ENCODE peak calls at places on chromosomes 4 and X, in seven cellular contexts. G is tibial nerve, O is ovary, X is suprapubic skin, L is A549, H is SK-N-SH, N is sigmoid colon. J is an unnamed sample. For H3K4me1, the result is how much of the 10 kb centered on the place peaks cover.

GRCh38 chr4:47722176-47722575 is 115.7 kb downstream of the CORIN start:
- DNase-seq in G (no peak), O (no peak), X (no peak), L (no peak), H (no peak), N (no peak), J (no peak)

GRCh38 chr4:177339794-177340374 is 30.2 kb downstream of the NEIL3 start:
- DNase-seq in G (no peak), O (no peak), X (no peak), L (peak), H (peak), N (no peak), J (no peak)

GRCh38 chr4:107060388-107060787 is 24.3 kb upstream of the DKK2 start:
- DNase-seq in G (no peak), O (no peak), X (no peak), L (no peak), H (no peak), N (no peak), J (no peak)

GRCh38 chrX:69032601-69033000 is 132.7 kb downstream of the PJA1 start:
- DNase-seq in G (no peak), O (no peak), X (no peak), L (no peak), H (no peak), N (no peak), J (no peak)

GRCh38 chr4:13601060-13601459 is 26.5 kb downstream of the BOD1L1 start:
- DNase-seq in G (no peak), O (no peak), X (no peak), L (no peak), H (no peak), N (no peak), J (no peak)

GRCh38 chr4:147582386-147583077 is 34.7 kb upstream of the TMEM184C start:
- DNase-seq in G (no peak), O (no peak), X (no peak), L (peak), H (no peak), N (no peak), J (no peak)

GRCh38 chr4:81460115-81460836 is 11.4 kb downstream of the RASGEF1B start:
- DNase-seq in G (no peak), O (no peak), X (no peak), L (no peak), H (no peak), N (no peak), J (no peak)

GRCh38 chr4:167119392-167119791 is 114.9 kb downstream of the SPOCK3 start:
- DNase-seq in G (no peak), O (no peak), X (no peak), L (no peak), H (no peak), N (no peak), J (no peak)

GRCh38 chr4:169412046-169412445 is 141.3 kb upstream of the SH3RF1 start:
- DNase-seq in G (no peak), O (no peak), X (no peak), L (no peak), H (no peak), N (no peak), J (no peak)

GRCh38 chr4:138925495-138925894 is 90.1 kb upstream of the NOCT start:
- DNase-seq in G (no peak), O (no peak), X (no peak), L (no peak), H (no peak), N (no peak), J (no peak)

GRCh38 chr4:81418572-81418971 is 53.1 kb downstream of the RASGEF1B start:
- DNase-seq in G (no peak), O (no peak), X (no peak), L (no peak), H (no peak), N (no peak), J (no peak)

GRCh38 chrX:100647739-100648138 is 3.7 kb downstream of the SRPX2 start:
- DNase-seq in G (no peak), O (no peak), X (no peak), L (no peak), H (no peak), N (no peak), J (no peak)

GRCh38 chrX:50905334-50905733 is 5.2 kb upstream of the BMP15 start:
- DNase-seq in G (no peak), O (no peak), X (no peak), L (peak), H (no peak), N (no peak), J (no peak)

GRCh38 chrX:33434256-33435092 is 223.1 kb upstream of the DMD start:
- DNase-seq in G (peak), O (peak), X (no peak), L (peak), H (peak), N (peak), J (peak)

GRCh38 chrX:40130207-40130606 is 32.4 kb upstream of the BCOR start:
- DNase-seq in G (no peak), O (no peak), X (no peak), L (peak), H (no peak), N (no peak), J (no peak)

GRCh38 chr4:170652571-170652970 is 562.8 kb upstream of the AADAT start:
- DNase-seq in G (no peak), O (no peak), X (no peak), L (no peak), H (no peak), N (no peak), J (no peak)

GRCh38 chr4:162011039-162011438 is 152.8 kb downstream of the FSTL5 start:
- DNase-seq in G (no peak), O (no peak), X (no peak), L (no peak), H (no peak), N (no peak), J (no peak)

GRCh38 chr4:153326513-153326912 is 18.0 kb upstream of the MND1 start:
- DNase-seq in G (no peak), O (no peak), X (no peak), L (no peak), H (no peak), N (no peak), J (no peak)

GRCh38 chrX:151722241-151722846 is 6.5 kb downstream of the FATE1 start:
- DNase-seq in G (no peak), O (no peak), X (peak), L (peak), H (peak), N (peak), J (peak)

GRCh38 chrX:16143968-16144367 is 20.6 kb downstream of the GRPR start:
- DNase-seq in G (no peak), O (no peak), X (no peak), L (no peak), H (no peak), N (no peak), J (no peak)

GRCh38 chr4:127268367-127268766 is 364.4 kb upstream of the INTU start:
- DNase-seq in G (no peak), O (no peak), X (no peak), L (no peak), H (no peak), N (no peak), J (no peak)

GRCh38 chr4:91935217-91935616 is 368.5 kb upstream of the GRID2 start:
- DNase-seq in G (no peak), O (no peak), X (no peak), L (peak), H (no peak), N (no peak), J (no peak)

GRCh38 chr4:41157009-41157408 is 57.3 kb downstream of the APBB2 start:
- DNase-seq in G (no peak), O (no peak), X (no peak), L (no peak), H (no peak), N (no peak), J (no peak)

GRCh38 chr4:96543346-96543745 is 703.5 kb downstream of the PDHA2 start:
- DNase-seq in G (no peak), O (no peak), X (no peak), L (no peak), H (no peak), N (no peak), J (no peak)

GRCh38 chr4:16505726-16506125 is 279.5 kb upstream of the TAPT1 start:
- DNase-seq in G (no peak), O (no peak), X (no peak), L (no peak), H (peak), N (no peak), J (no peak)

GRCh38 chr4:9143421-9144080 is 26.7 kb upstream of the FAM90A26 start:
- DNase-seq in G (no peak), O (no peak), X (no peak), L (no peak), H (no peak), N (no peak), J (peak)

GRCh38 chr4:11480683-11481082 is 52.0 kb upstream of the HS3ST1 start:
- DNase-seq in G (peak), O (no peak), X (no peak), L (no peak), H (no peak), N (peak), J (no peak)

GRCh38 chr4:95317124-95317820 is 231.5 kb downstream of the UNC5C start:
- DNase-seq in G (no peak), O (no peak), X (no peak), L (no peak), H (peak), N (no peak), J (no peak)

GRCh38 chrX:44306336-44306735 is 37.1 kb downstream of the EFHC2 start:
- DNase-seq in G (no peak), O (no peak), X (no peak), L (peak), H (no peak), N (no peak), J (no peak)

GRCh38 chr4:176238157-176238608 is 30.8 kb downstream of the ASB5 start:
- DNase-seq in G (no peak), O (no peak), X (no peak), L (no peak), H (no peak), N (no peak), J (no peak)

GRCh38 chr4:113837397-113837796 is 75.9 kb upstream of the CAMK2D start:
- DNase-seq in G (no peak), O (no peak), X (no peak), L (peak), H (no peak), N (no peak), J (no peak)

GRCh38 chrX:96480081-96480480 is 204.6 kb upstream of the DIAPH2 start:
- DNase-seq in G (no peak), O (no peak), X (no peak), L (peak), H (no peak), N (no peak), J (no peak)

GRCh38 chr4:110514889-110515479 is 39.0 kb downstream of the ENPEP start:
- DNase-seq in G (no peak), O (no peak), X (no peak), L (peak), H (peak), N (no peak), J (no peak)

GRCh38 chr4:113979157-113979972 is at the start of gene ARSJ:
- DNase-seq in G (peak), O (peak), X (peak), L (peak), H (peak), N (peak), J (peak)

GRCh38 chr4:42280327-42281095 is 116.8 kb upstream of the SHISA3 start:
- DNase-seq in G (no peak), O (no peak), X (no peak), L (peak), H (peak), N (no peak), J (no peak)

GRCh38 chrX:25968920-25969319 is 169.2 kb upstream of the MAGEB18 start:
- DNase-seq in G (no peak), O (no peak), X (no peak), L (peak), H (peak), N (no peak), J (no peak)

GRCh38 chrX:100994352-100995281 is 25.1 kb downstream of the ARL13A start:
- DNase-seq in G (no peak), O (no peak), X (no peak), L (peak), H (no peak), N (no peak), J (no peak)

GRCh38 chr4:184383497-184384055 is 90.8 kb downstream of the IRF2 start:
- DNase-seq in G (peak), O (peak), X (no peak), L (peak), H (no peak), N (peak), J (no peak)

GRCh38 chr4:2432991-2433530 is 14.3 kb downstream of the CFAP99 start:
- DNase-seq in G (no peak), O (no peak), X (no peak), L (no peak), H (no peak), N (no peak), J (no peak)

GRCh38 chr4:64935469-64936001 is 526.3 kb upstream of the TECRL start:
- DNase-seq in G (no peak), O (no peak), X (no peak), L (no peak), H (no peak), N (no peak), J (no peak)

GRCh38 chr4:7865533-7865932 is 74.1 kb downstream of the AFAP1 start:
- DNase-seq in G (no peak), O (no peak), X (no peak), L (no peak), H (no peak), N (peak), J (no peak)

GRCh38 chr4:7867701-7868429 is 71.8 kb downstream of the AFAP1 start:
- DNase-seq in G (no peak), O (no peak), X (no peak), L (peak), H (no peak), N (peak), J (no peak)

GRCh38 chr4:7868892-7869471 is 70.7 kb downstream of the AFAP1 start:
- DNase-seq in G (no peak), O (no peak), X (no peak), L (no peak), H (no peak), N (no peak), J (no peak)

GRCh38 chr4:7868430-7868775 is 71.3 kb downstream of the AFAP1 start:
- DNase-seq in G (no peak), O (no peak), X (no peak), L (no peak), H (no peak), N (peak), J (no peak)

GRCh38 chr4:7867191-7867590 is 72.5 kb downstream of the AFAP1 start:
- DNase-seq in G (no peak), O (no peak), X (no peak), L (no peak), H (no peak), N (peak), J (no peak)
- H3K4me1 ChIP-seq in G (under half), O (under half), X (under half), L (half or more), H (under half), N (under half), J (under half)

DNA sequence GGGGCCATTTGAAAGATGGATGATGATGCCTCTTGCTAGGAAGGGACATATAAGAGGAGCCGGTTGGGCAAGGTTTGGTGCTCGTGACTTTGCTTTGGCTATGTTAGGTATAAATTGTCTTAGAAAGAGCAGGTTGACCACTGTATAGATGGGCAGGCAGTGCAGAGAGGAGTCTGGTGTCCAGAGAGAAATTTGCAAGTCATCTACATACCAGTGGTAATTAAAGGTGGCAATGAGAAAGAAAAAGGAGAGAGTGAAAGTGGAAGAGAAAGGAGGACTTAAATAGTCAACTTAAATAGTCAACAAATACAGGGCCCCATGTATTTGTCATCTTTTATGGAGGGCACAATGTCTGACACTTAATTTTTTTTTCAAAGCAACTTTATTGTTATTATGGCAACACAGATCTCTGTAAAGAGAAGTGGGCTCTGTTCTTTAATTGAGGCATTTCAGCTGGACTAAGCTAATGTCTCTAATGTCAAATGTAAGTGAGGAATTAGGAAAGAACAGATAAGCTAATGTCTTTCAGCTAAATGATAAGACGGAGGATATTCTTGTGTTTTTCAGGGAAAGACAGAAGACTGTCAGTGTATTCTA is 75.4 kb upstream of the ANXA3 start:
- DNase-seq in G (no peak), O (no peak), X (no peak), L (no peak), H (no peak), N (no peak), J (no peak)
- TF ChIP-seq EP300 in G (no peak), O (no peak), X (no peak), L (no peak), H (no peak), N (no peak), J (no peak)

DNA sequence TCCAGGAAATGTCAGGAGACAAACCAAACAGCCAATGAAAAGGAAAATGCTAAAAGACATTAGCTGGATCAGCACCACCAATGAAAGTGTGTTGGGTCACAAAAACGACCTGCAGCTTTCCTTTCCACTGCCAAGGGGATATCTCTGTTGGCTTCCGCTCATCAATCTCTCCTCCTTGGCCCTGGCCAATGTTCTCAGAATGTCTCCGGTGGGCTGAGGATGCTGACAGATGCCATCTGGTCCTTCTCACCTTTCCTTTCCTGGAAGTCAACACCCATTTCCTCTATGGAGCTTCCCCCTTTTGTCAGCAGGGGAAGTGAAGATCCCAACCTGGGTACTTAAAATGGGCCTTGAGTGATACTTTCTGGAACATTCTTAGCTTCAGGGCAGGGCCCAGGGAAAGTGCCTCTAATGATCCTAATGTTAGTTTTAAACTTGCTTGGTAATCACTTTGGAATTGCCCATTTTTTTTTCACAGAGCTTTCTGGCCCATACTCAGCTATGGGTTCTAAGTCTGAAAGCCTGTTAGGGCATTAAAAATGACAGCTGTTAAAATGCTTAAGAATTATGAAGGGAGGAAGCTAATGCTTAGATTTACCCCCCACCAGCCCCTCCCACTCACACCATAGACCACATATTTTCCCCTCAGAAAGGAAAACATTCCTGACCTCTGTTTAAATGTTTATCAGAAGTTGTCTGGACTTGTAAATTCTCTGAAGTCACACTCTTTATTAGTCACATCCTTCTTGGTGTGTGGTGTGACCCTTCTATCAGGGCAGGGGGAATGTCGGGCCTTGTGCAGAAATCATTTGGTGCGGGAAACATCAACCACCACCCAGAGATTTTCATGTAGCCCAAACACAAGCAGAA is 29.2 kb downstream of the IGFBP7 start:
- DNase-seq in G (no peak), O (no peak), X (no peak), L (peak), H (no peak), N (no peak), J (no peak)
- H3K4me1 ChIP-seq in G (under half), O (under half), X (under half), L (half or more), H (under half), N (half or more), J (under half)

GRCh38 chr4:60326735-60327134 is 873.4 kb upstream of the ADGRL3 start:
- DNase-seq in G (no peak), O (no peak), X (no peak), L (no peak), H (no peak), N (no peak), J (no peak)
- TF ChIP-seq EP300 in G (no peak), O (no peak), X (no peak), L (no peak), H (no peak), N (no peak), J (no peak)

GRCh38 chr4:7887415-7887814 is 52.2 kb downstream of the AFAP1 start:
- DNase-seq in G (no peak), O (no peak), X (no peak), L (no peak), H (no peak), N (no peak), J (no peak)
- H3K4me1 ChIP-seq in G (under half), O (under half), X (under half), L (half or more), H (half or more), N (half or more), J (under half)

GRCh38 chr4:93747220-93747619 is 81.3 kb upstream of the ATOH1 start:
- DNase-seq in G (no peak), O (no peak), X (no peak), L (no peak), H (peak), N (no peak), J (no peak)

GRCh38 chr4:93748380-93748779 is 80.2 kb upstream of the ATOH1 start:
- DNase-seq in G (no peak), O (no peak), X (no peak), L (no peak), H (no peak), N (no peak), J (no peak)

GRCh38 chr4:93748943-93749342 is 79.6 kb upstream of the ATOH1 start:
- DNase-seq in G (no peak), O (no peak), X (no peak), L (no peak), H (no peak), N (no peak), J (no peak)

GRCh38 chr4:93751410-93751809 is 77.1 kb upstream of the ATOH1 start:
- DNase-seq in G (no peak), O (no peak), X (no peak), L (no peak), H (no peak), N (no peak), J (no peak)

GRCh38 chr4:93749351-93749761 is 79.2 kb upstream of the ATOH1 start:
- DNase-seq in G (no peak), O (no peak), X (no peak), L (no peak), H (no peak), N (no peak), J (no peak)
- TF ChIP-seq EP300 in G (no peak), O (no peak), X (no peak), L (no peak), H (no peak), N (no peak), J (no peak)

DNA sequence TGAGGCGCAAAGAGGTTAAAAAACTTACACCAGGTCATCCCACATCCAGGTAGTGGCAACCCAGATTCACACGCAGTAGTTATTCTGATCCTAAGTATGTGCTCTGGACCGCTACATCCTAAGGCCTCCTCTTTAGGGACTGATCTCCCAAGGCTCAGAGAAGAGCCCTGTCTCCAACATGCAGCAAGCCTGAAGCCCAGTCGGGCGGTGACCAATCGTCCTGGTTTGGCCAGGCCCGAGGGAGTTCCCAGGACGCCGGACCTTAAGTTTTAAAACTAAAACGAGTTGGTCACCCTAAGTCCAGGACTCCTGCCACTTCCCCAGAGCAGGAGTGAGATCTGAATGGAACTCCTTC is 402 bp downstream of the LYAR start:
- DNase-seq in G (no peak), O (peak), X (no peak), L (no peak), H (no peak), N (no peak), J (no peak)
- H3K4me1 ChIP-seq in G (under half), O (under half), X (under half), L (under half), H (under half), N (under half), J (under half)